ENCODE peak calls at places on chromosomes 12 and 14, in four cellular contexts. One of them, this sample, is unnamed.

GRCh38 chr14:24274101-24274543 is 2.7 kb upstream of the RABGGTA start:
- DNase-seq in stomach: peak; percentile 63
- DNase-seq in heart left ventricle: no peak
- DNase-seq in tibial nerve: no peak
- DNase-seq in this sample: no peak

GRCh38 chr12:32024884-32025599 is 65.8 kb downstream of the RESF1 start:
- DNase-seq in tibial nerve: no peak
- DNase-seq in heart left ventricle: no peak
- DNase-seq in stomach: no peak
- DNase-seq in this sample: no peak

GRCh38 chr14:46034305-46034704 is 617.3 kb downstream of the RPL10L start:
- DNase-seq in heart left ventricle: no peak
- DNase-seq in tibial nerve: no peak
- DNase-seq in stomach: no peak
- DNase-seq in this sample: no peak

GRCh38 chr12:46603776-46604456 is 221.9 kb downstream of the SLC38A4 start:
- DNase-seq in heart left ventricle: no peak
- DNase-seq in stomach: no peak
- DNase-seq in tibial nerve: no peak
- DNase-seq in this sample: no peak

GRCh38 chr12:9634177-9634803 is 26.6 kb upstream of the KLRB1 start:
- DNase-seq in heart left ventricle: peak; percentile 37
- DNase-seq in tibial nerve: no peak
- DNase-seq in stomach: peak; percentile 69
- DNase-seq in this sample: no peak

GRCh38 chr14:64502476-64503183 is 1.0 kb downstream of the ZBTB25 start:
- DNase-seq in stomach: peak; percentile 43
- DNase-seq in tibial nerve: no peak
- DNase-seq in heart left ventricle: no peak
- DNase-seq in this sample: no peak

GRCh38 chr12:12081836-12082497 is 11.2 kb downstream of the BCL2L14 start:
- DNase-seq in heart left ventricle: no peak
- DNase-seq in stomach: no peak
- DNase-seq in tibial nerve: no peak
- DNase-seq in this sample: no peak

GRCh38 chr14:69928111-69928523 is 48.9 kb downstream of the SMOC1 start:
- DNase-seq in tibial nerve: no peak
- DNase-seq in stomach: no peak
- DNase-seq in heart left ventricle: no peak
- DNase-seq in this sample: no peak

GRCh38 chr14:31876741-31877140 is 200.4 kb upstream of the ARHGAP5 start:
- DNase-seq in tibial nerve: no peak
- DNase-seq in stomach: no peak
- DNase-seq in heart left ventricle: no peak
- DNase-seq in this sample: no peak

GRCh38 chr14:39491134-39491541 is 58.9 kb upstream of the FBXO33 start:
- DNase-seq in tibial nerve: no peak
- DNase-seq in heart left ventricle: no peak
- DNase-seq in stomach: no peak
- DNase-seq in this sample: no peak

GRCh38 chr14:75003250-75004027 is 718 bp downstream of the EIF2B2 start:
- DNase-seq in stomach: no peak
- DNase-seq in heart left ventricle: no peak
- DNase-seq in tibial nerve: no peak
- DNase-seq in this sample: no peak

GRCh38 chr12:125166046-125166445 is 100.8 kb downstream of the AACS start:
- DNase-seq in tibial nerve: no peak
- DNase-seq in heart left ventricle: no peak
- DNase-seq in stomach: no peak
- DNase-seq in this sample: no peak

GRCh38 chr14:94615254-94615653 is 3.1 kb downstream of the SERPINA3 start:
- DNase-seq in tibial nerve: no peak
- DNase-seq in stomach: no peak
- DNase-seq in heart left ventricle: no peak
- DNase-seq in this sample: no peak

GRCh38 chr14:68819260-68819691 is 26.4 kb upstream of the ZFP36L1 start:
- DNase-seq in tibial nerve: no peak
- DNase-seq in stomach: peak; percentile 50
- DNase-seq in heart left ventricle: peak; percentile 26
- DNase-seq in this sample: no peak

GRCh38 chr14:65153101-65153500 is 50.8 kb upstream of the MAX start:
- DNase-seq in tibial nerve: no peak
- DNase-seq in stomach: no peak
- DNase-seq in heart left ventricle: no peak
- DNase-seq in this sample: no peak

GRCh38 chr14:90693413-90693812 is 122.8 kb downstream of the TTC7B start:
- DNase-seq in stomach: no peak
- DNase-seq in heart left ventricle: no peak
- DNase-seq in tibial nerve: no peak
- DNase-seq in this sample: no peak

GRCh38 chr12:32400114-32400672 is 835 bp downstream of the FGD4 start:
- DNase-seq in heart left ventricle: no peak
- DNase-seq in tibial nerve: no peak
- DNase-seq in stomach: peak; percentile 57
- DNase-seq in this sample: no peak

GRCh38 chr14:90704362-90705051 is 111.7 kb downstream of the TTC7B start:
- DNase-seq in tibial nerve: no peak
- DNase-seq in stomach: no peak
- DNase-seq in heart left ventricle: no peak
- DNase-seq in this sample: no peak

GRCh38 chr14:23492618-23493272 is 23.2 kb downstream of the NGDN start:
- DNase-seq in tibial nerve: no peak
- DNase-seq in heart left ventricle: no peak
- DNase-seq in stomach: no peak
- DNase-seq in this sample: no peak

GRCh38 chr14:57769863-57770523 is 95.9 kb downstream of the SLC35F4 start:
- DNase-seq in heart left ventricle: no peak
- DNase-seq in tibial nerve: no peak
- DNase-seq in stomach: no peak
- DNase-seq in this sample: no peak

GRCh38 chr14:104723651-104724406 is at the start of gene ADSS1:
- DNase-seq in heart left ventricle: peak; percentile 82
- DNase-seq in stomach: peak; percentile 68
- DNase-seq in tibial nerve: peak; percentile 40
- DNase-seq in this sample: no peak

GRCh38 chr12:113119980-113120669 is 15.4 kb downstream of the RASAL1 start:
- DNase-seq in tibial nerve: no peak
- DNase-seq in heart left ventricle: no peak
- DNase-seq in stomach: no peak
- DNase-seq in this sample: no peak

GRCh38 chr12:92737855-92738850 is 35.4 kb downstream of the PLEKHG7 start:
- DNase-seq in stomach: no peak
- DNase-seq in tibial nerve: no peak
- DNase-seq in heart left ventricle: no peak
- DNase-seq in this sample: no peak

GRCh38 chr14:71166434-71166833 is 259.2 kb downstream of the PCNX1 start:
- DNase-seq in stomach: no peak
- DNase-seq in heart left ventricle: no peak
- DNase-seq in tibial nerve: no peak
- DNase-seq in this sample: no peak

GRCh38 chr12:26857465-26858176 is 24.6 kb upstream of the ITPR2 start:
- DNase-seq in stomach: no peak
- DNase-seq in tibial nerve: no peak
- DNase-seq in heart left ventricle: no peak
- DNase-seq in this sample: no peak

GRCh38 chr12:51246254-51246853 is 7.7 kb downstream of the DAZAP2 start:
- DNase-seq in tibial nerve: no peak
- DNase-seq in heart left ventricle: peak; percentile 36
- DNase-seq in stomach: no peak
- DNase-seq in this sample: no peak

GRCh38 chr12:32819424-32819823 is 63.7 kb upstream of the YARS2 start:
- DNase-seq in tibial nerve: no peak
- DNase-seq in stomach: no peak
- DNase-seq in heart left ventricle: no peak
- DNase-seq in this sample: no peak

GRCh38 chr14:77498984-77499527 is 440 bp upstream of the ISM2 start:
- DNase-seq in stomach: peak; percentile 22
- DNase-seq in tibial nerve: no peak
- DNase-seq in heart left ventricle: no peak
- DNase-seq in this sample: no peak

GRCh38 chr12:131280426-131280825 is 326.7 kb downstream of the ADGRD1 start:
- DNase-seq in stomach: peak; percentile 20
- DNase-seq in heart left ventricle: no peak
- DNase-seq in tibial nerve: no peak
- DNase-seq in this sample: no peak

GRCh38 chr12:12212769-12213168 is 54.1 kb downstream of the LRP6 start:
- DNase-seq in heart left ventricle: no peak
- DNase-seq in stomach: no peak
- DNase-seq in tibial nerve: no peak
- DNase-seq in this sample: no peak

GRCh38 chr12:65952737-65953209 is 128.5 kb downstream of the HMGA2 start:
- DNase-seq in tibial nerve: no peak
- DNase-seq in heart left ventricle: no peak
- DNase-seq in stomach: no peak
- DNase-seq in this sample: no peak

GRCh38 chr12:107057071-107057834 is 36.1 kb downstream of the CRY1 start:
- DNase-seq in stomach: no peak
- DNase-seq in heart left ventricle: no peak
- DNase-seq in tibial nerve: no peak
- DNase-seq in this sample: no peak

DNA sequence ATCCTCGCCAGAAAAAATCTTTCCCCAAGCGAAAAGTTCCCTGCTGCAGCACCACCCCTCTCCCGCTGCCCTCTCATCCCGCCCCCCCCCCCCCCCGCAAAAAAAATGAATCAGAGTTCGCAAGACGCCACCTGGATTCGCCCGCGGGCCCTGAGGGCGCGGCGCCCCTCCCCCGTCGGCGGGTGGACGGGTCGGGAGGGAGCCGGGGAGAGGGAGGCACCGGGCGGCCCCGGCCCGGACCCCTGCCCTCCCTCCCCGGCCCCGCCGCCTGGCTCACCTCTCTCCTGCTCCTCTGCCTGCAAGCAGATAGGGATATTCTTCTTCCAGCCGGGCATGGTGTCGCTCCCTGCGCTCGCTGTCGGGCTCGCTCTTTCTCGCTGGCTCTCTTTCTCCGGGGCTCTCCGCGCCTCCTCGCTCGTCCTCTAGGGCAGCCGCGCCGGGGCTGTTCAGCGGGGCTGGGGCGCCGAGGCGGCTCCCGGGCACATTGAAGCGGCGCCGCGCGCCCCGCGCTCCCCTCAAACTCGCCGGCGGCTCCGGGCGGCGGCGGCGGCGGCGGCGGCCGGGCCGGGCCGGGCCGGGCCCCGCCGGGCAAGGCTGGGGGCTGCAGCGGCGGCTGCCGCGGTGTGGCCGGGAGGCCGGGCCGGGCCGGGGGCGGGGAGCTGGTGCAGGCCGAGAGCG is 200.2 kb upstream of the CAND1 start:
- DNase-seq in heart left ventricle: no peak
- DNase-seq in tibial nerve: no peak
- DNase-seq in stomach: peak; percentile 34
- DNase-seq in this sample: peak; percentile 52
- TF ChIP-seq POLR2A in heart left ventricle: no peak
- TF ChIP-seq POLR2A in tibial nerve: no peak
- TF ChIP-seq POLR2A in stomach: no peak
- TF ChIP-seq POLR2A in this sample: no peak

GRCh38 chr12:6336859-6337744 is 4.8 kb downstream of the TNFRSF1A start:
- DNase-seq in stomach: no peak
- DNase-seq in heart left ventricle: no peak
- DNase-seq in tibial nerve: no peak
- DNase-seq in this sample: no peak
- H3K36me3 ChIP-seq in stomach: peaks cover 26% of the 10 kb centered on the region
- H3K36me3 ChIP-seq in heart left ventricle: peaks cover 29% of the 10 kb centered on the region
- H3K36me3 ChIP-seq in tibial nerve: no peaks in the 10 kb centered on the region
- H3K36me3 ChIP-seq in this sample: no peaks in the 10 kb centered on the region

GRCh38 chr12:48954781-48955501 is 2.3 kb downstream of the ARF3 start:
- DNase-seq in stomach: no peak
- DNase-seq in tibial nerve: no peak
- DNase-seq in heart left ventricle: no peak
- DNase-seq in this sample: no peak

GRCh38 chr12:48958049-48958388 is 732 bp upstream of the ARF3 start:
- DNase-seq in stomach: no peak
- DNase-seq in tibial nerve: no peak
- DNase-seq in heart left ventricle: no peak
- DNase-seq in this sample: no peak

GRCh38 chr12:48956279-48957140 is 777 bp downstream of the ARF3 start:
- DNase-seq in heart left ventricle: peak; percentile 89
- DNase-seq in tibial nerve: peak; percentile 57
- DNase-seq in stomach: peak; percentile 59
- DNase-seq in this sample: peak; percentile 86

GRCh38 chr12:48954061-48954460 is 3.2 kb downstream of the ARF3 start:
- DNase-seq in heart left ventricle: no peak
- DNase-seq in tibial nerve: no peak
- DNase-seq in stomach: no peak
- DNase-seq in this sample: no peak

DNA sequence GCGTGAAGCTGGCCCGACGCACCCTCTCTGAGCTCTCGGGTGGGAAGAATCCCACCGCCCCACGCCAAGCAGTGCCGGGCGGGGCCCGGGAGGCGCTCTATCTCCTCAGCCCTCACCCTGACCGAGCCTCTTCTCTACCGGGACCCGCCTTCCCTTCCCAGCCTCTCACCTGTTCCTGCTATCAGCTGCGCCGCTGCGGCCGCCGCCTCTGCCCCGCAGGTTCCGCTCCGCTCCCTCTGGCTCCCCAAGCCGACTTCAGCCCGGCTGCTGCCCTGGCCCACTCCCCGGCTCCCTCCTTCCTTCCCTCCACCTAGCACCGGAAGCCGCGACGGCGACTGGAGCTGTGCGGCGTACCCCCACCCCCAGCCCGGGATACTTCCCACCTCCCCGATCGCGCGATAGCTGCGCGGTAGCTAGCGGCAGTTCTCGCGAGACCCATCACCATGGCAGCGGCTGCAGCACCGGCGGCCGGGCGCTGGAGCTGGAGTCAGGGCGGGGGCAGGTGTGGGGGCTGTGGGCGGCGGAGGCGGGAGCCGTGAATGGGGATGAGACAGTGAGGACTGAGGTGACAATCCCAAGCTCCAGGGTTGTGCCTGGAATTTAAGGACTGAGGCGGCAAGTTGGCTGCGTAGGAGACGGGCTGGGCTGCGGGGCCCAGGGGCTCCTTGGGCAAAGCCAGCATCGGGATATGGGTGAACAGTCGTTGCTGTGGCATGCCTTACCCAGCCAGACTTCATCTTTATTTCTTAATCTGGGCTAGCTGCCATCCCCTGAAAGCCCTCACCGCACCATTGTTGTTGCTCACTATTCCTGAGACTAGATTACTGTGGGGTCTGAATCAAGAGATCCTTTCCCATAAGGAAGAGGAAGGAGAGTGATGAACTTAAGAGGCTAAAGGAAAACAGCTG is at the start of gene ARF3:
- DNase-seq in stomach: peak; percentile 96
- DNase-seq in heart left ventricle: peak; percentile 95
- DNase-seq in tibial nerve: peak; percentile 82
- DNase-seq in this sample: peak; percentile 89
- TF ChIP-seq POLR2A in stomach: no peak
- TF ChIP-seq POLR2A in heart left ventricle: no peak
- TF ChIP-seq POLR2A in tibial nerve: peak; percentile 30
- TF ChIP-seq POLR2A in this sample: peak; percentile 63

DNA sequence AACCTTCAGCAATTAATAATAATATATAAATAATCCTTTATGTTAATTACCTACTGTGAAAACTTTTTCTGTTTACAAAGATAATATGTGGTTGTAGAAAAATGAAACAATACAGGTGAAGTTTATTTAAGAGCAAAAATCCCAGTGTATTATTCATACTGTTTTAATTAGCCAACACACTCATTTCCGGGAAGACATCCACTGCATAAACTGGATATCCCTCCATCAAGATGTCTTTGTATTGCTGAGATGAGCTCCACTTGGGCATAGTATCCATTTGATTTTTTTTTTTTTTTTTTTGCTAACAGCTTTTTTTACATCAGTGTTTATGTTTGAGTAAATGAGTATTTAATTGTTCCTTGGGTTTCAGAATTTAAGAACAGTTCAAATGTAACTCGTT is 13.7 kb upstream of the DERA start:
- DNase-seq in stomach: no peak
- DNase-seq in heart left ventricle: no peak
- DNase-seq in tibial nerve: no peak
- DNase-seq in this sample: no peak
- H3K36me3 ChIP-seq in stomach: peaks cover 80% of the 10 kb centered on the region
- H3K36me3 ChIP-seq in heart left ventricle: peaks cover 94% of the 10 kb centered on the region
- H3K36me3 ChIP-seq in tibial nerve: no peaks in the 10 kb centered on the region
- H3K36me3 ChIP-seq in this sample: peaks cover 9% of the 10 kb centered on the region

This sample was measured in breast epithelium.